ENCODE peak calls at places on chromosomes 6 and 20, in five cellular contexts. One of them, this sample, is unnamed.

GRCh38 chr6:36116066-36116465 is 14.2 kb upstream of the MAPK13 start:
- DNase-seq in T-helper 1 cell: no peak
- DNase-seq in stimulated activated CD4-positive, alpha-beta T cell treated with anti-CD3 and anti-CD28 coated beads, TNF-alpha, amount 100 ng/mL, for 1 hour: no peak
- DNase-seq in ascending aorta: no peak
- DNase-seq in CD4-positive, alpha-beta memory T cell: no peak
- DNase-seq in this sample: no peak

GRCh38 chr6:63813531-63813930 is 177.9 kb downstream of the PHF3 start:
- DNase-seq in T-helper 1 cell: no peak
- DNase-seq in stimulated activated CD4-positive, alpha-beta T cell treated with anti-CD3 and anti-CD28 coated beads, TNF-alpha, amount 100 ng/mL, for 1 hour: no peak
- DNase-seq in ascending aorta: no peak
- DNase-seq in CD4-positive, alpha-beta memory T cell: no peak
- DNase-seq in this sample: no peak

GRCh38 chr6:56513631-56514030 is 129.1 kb downstream of the DST start:
- DNase-seq in T-helper 1 cell: no peak
- DNase-seq in stimulated activated CD4-positive, alpha-beta T cell treated with anti-CD3 and anti-CD28 coated beads, TNF-alpha, amount 100 ng/mL, for 1 hour: no peak
- DNase-seq in ascending aorta: no peak
- DNase-seq in CD4-positive, alpha-beta memory T cell: no peak
- DNase-seq in this sample: no peak

GRCh38 chr6:169812257-169812644 is 60.8 kb downstream of the ERMARD start:
- DNase-seq in T-helper 1 cell: no peak
- DNase-seq in stimulated activated CD4-positive, alpha-beta T cell treated with anti-CD3 and anti-CD28 coated beads, TNF-alpha, amount 100 ng/mL, for 1 hour: no peak
- DNase-seq in ascending aorta: peak
- DNase-seq in CD4-positive, alpha-beta memory T cell: no peak
- DNase-seq in this sample: no peak

GRCh38 chr6:36677059-36677749 is 1.3 kb upstream of the CDKN1A start:
- DNase-seq in T-helper 1 cell: no peak
- DNase-seq in stimulated activated CD4-positive, alpha-beta T cell treated with anti-CD3 and anti-CD28 coated beads, TNF-alpha, amount 100 ng/mL, for 1 hour: no peak
- DNase-seq in ascending aorta: no peak
- DNase-seq in CD4-positive, alpha-beta memory T cell: no peak
- DNase-seq in this sample: no peak

GRCh38 chr6:112289039-112289566 is 34.7 kb upstream of the LAMA4 start:
- DNase-seq in T-helper 1 cell: no peak
- DNase-seq in stimulated activated CD4-positive, alpha-beta T cell treated with anti-CD3 and anti-CD28 coated beads, TNF-alpha, amount 100 ng/mL, for 1 hour: no peak
- DNase-seq in ascending aorta: peak
- DNase-seq in CD4-positive, alpha-beta memory T cell: no peak
- DNase-seq in this sample: no peak

GRCh38 chr20:58227391-58228102 is 906 bp downstream of the ANKRD60 start:
- DNase-seq in T-helper 1 cell: no peak
- DNase-seq in stimulated activated CD4-positive, alpha-beta T cell treated with anti-CD3 and anti-CD28 coated beads, TNF-alpha, amount 100 ng/mL, for 1 hour: no peak
- DNase-seq in ascending aorta: no peak
- DNase-seq in CD4-positive, alpha-beta memory T cell: no peak
- DNase-seq in this sample: no peak

GRCh38 chr6:12293234-12293930 is 3.2 kb downstream of the EDN1 start:
- DNase-seq in T-helper 1 cell: no peak
- DNase-seq in stimulated activated CD4-positive, alpha-beta T cell treated with anti-CD3 and anti-CD28 coated beads, TNF-alpha, amount 100 ng/mL, for 1 hour: no peak
- DNase-seq in ascending aorta: no peak
- DNase-seq in CD4-positive, alpha-beta memory T cell: no peak
- DNase-seq in this sample: no peak

GRCh38 chr20:47468290-47469050 is 33.2 kb upstream of the NCOA3 start:
- DNase-seq in T-helper 1 cell: no peak
- DNase-seq in stimulated activated CD4-positive, alpha-beta T cell treated with anti-CD3 and anti-CD28 coated beads, TNF-alpha, amount 100 ng/mL, for 1 hour: no peak
- DNase-seq in ascending aorta: no peak
- DNase-seq in CD4-positive, alpha-beta memory T cell: no peak
- DNase-seq in this sample: no peak

GRCh38 chr20:62728028-62728780 is 19.6 kb downstream of the NTSR1 start:
- DNase-seq in T-helper 1 cell: no peak
- DNase-seq in stimulated activated CD4-positive, alpha-beta T cell treated with anti-CD3 and anti-CD28 coated beads, TNF-alpha, amount 100 ng/mL, for 1 hour: no peak
- DNase-seq in ascending aorta: no peak
- DNase-seq in CD4-positive, alpha-beta memory T cell: no peak
- DNase-seq in this sample: no peak

GRCh38 chr6:159892053-159892452 is 1.3 kb downstream of the MAS1 start:
- DNase-seq in T-helper 1 cell: no peak
- DNase-seq in stimulated activated CD4-positive, alpha-beta T cell treated with anti-CD3 and anti-CD28 coated beads, TNF-alpha, amount 100 ng/mL, for 1 hour: no peak
- DNase-seq in ascending aorta: no peak
- DNase-seq in CD4-positive, alpha-beta memory T cell: no peak
- DNase-seq in this sample: no peak

GRCh38 chr6:45021652-45022051 is 306.5 kb upstream of the RUNX2 start:
- DNase-seq in T-helper 1 cell: no peak
- DNase-seq in stimulated activated CD4-positive, alpha-beta T cell treated with anti-CD3 and anti-CD28 coated beads, TNF-alpha, amount 100 ng/mL, for 1 hour: no peak
- DNase-seq in ascending aorta: no peak
- DNase-seq in CD4-positive, alpha-beta memory T cell: peak
- DNase-seq in this sample: no peak